ENCODE peak calls at places on chromosome 10, in seven cellular contexts. L, U, G, X, A, S and H are unnamed samples. For H3K27me3, the result is how much of the 10 kb centered on the place peaks cover.

GRCh38 chr10:84178387-84178697 is 4.7 kb downstream of the GPR15LG start:
- DNase-seq in L (no peak), U (no peak), G (no peak), X (no peak), A (no peak), S (no peak), H (no peak)

GRCh38 chr10:102175415-102175814 is 23.2 kb downstream of the NOLC1 start:
- DNase-seq in L (no peak), U (no peak), G (no peak), X (no peak), A (no peak), S (peak), H (no peak)

GRCh38 chr10:85043207-85043606 is 714.8 kb downstream of the CCSER2 start:
- DNase-seq in L (no peak), U (no peak), G (no peak), X (no peak), A (no peak), S (no peak), H (peak)

GRCh38 chr10:60737242-60737641 is 41.0 kb upstream of the CDK1 start:
- DNase-seq in L (no peak), U (no peak), G (no peak), X (no peak), A (no peak), S (no peak), H (no peak)

GRCh38 chr10:36172054-36172531 is 530.0 kb upstream of the FZD8 start:
- DNase-seq in L (no peak), U (no peak), G (no peak), X (no peak), A (no peak), S (peak), H (no peak)

GRCh38 chr10:47165711-47166404 is 134.1 kb upstream of the GDF10 start:
- DNase-seq in L (no peak), U (peak), G (no peak), X (peak), A (peak), S (peak), H (no peak)

GRCh38 chr10:129833988-129834387 is 130.1 kb downstream of the EBF3 start:
- DNase-seq in L (no peak), U (no peak), G (no peak), X (no peak), A (no peak), S (no peak), H (no peak)

GRCh38 chr10:95569368-95569767 is 8.2 kb upstream of the SORBS1 start:
- DNase-seq in L (no peak), U (no peak), G (no peak), X (no peak), A (no peak), S (no peak), H (no peak)

GRCh38 chr10:43827853-43828252 is 179.2 kb upstream of the ZNF32 start:
- DNase-seq in L (no peak), U (no peak), G (no peak), X (no peak), A (no peak), S (no peak), H (no peak)

DNA sequence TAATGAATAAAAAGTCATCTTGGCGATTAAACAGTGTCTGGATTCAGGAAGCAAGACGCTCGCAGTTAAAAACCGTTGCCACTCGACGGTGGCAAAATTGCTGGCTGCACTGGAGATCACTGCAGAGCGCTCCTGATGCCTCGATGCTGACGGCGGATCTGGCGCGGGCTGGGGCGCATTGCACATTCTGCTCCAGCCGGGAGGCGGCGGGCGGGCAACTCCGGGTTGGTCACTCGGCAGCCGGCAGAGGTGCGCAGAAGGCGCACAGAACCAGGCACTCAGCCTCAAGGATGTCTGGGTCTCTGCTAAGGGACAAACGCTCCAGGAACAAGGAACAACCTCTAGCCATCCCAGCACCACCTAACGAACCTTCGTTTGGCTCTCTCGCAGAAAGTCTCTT is 254.5 kb downstream of the OTUD1 start:
- DNase-seq in L (no peak), U (peak), G (no peak), X (no peak), A (no peak), S (peak), H (no peak)
- H3K27ac ChIP-seq in L (no peak), U (no peak), G (no peak), X (no peak), A (no peak), S (no peak), H (no peak)

GRCh38 chr10:32950457-32951109 is 7.4 kb downstream of the ITGB1 start:
- DNase-seq in L (no peak), U (no peak), G (no peak), X (no peak), A (no peak), S (no peak), H (no peak)
- H3K4me3 ChIP-seq in L (peak), U (no peak), G (no peak), X (no peak), A (no peak), S (no peak), H (no peak)

GRCh38 chr10:87545783-87546182 is 41.1 kb downstream of the MINPP1 start:
- DNase-seq in L (no peak), U (no peak), G (no peak), X (no peak), A (no peak), S (no peak), H (no peak)
- H3K27me3 ChIP-seq in L (under half), U (under half), G (under half), X (under half), A (under half), S (under half), H (under half)

DNA sequence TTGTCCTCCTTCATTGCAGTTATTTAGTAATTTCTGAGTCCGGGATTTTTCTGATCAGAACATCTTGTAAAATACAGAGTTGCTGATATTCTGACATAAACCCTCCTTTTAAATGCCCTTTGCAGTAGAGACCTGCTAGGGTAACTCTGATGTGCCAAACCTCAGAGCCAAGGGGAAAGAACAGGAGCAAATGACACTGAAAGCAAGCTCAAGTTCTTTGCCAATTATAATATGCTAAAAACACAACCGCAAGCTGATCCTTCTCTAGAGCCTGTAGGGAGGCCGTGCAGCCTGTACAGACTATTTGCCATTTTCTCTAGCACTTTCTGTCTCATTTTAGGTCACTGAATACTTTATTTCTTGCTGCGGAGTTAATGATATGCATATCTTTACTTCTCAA is 240.4 kb downstream of the CAMK1D start:
- DNase-seq in L (no peak), U (no peak), G (no peak), X (no peak), A (no peak), S (peak), H (no peak)
- H3K27ac ChIP-seq in L (no peak), U (no peak), G (no peak), X (no peak), A (peak), S (no peak), H (no peak)

GRCh38 chr10:116053910-116054309 is 219.1 kb downstream of the GFRA1 start:
- DNase-seq in L (no peak), U (no peak), G (no peak), X (no peak), A (no peak), S (no peak), H (peak)
- H3K4me3 ChIP-seq in L (no peak), U (no peak), G (no peak), X (no peak), A (no peak), S (no peak), H (no peak)

DNA sequence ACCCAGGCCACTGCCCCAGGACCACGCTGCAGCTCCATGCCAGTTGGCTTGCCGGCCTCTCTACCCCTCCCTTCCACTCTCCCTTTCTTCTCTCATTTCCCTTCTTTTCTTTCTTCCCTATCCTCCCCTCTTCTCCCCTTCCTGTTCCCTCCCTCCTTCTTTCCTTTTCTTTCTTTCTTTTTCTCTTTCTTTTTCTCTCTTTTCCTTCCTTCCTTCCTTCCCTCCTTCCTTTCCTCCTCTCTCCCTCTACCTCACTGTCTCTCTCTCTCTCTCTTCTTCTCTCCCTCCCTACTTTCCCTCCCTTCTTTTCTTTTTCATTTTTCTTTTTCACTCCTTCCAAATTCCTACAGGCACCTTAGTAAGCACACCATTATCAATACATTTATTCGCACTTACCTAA is 30.3 kb upstream of the R3HCC1L start:
- DNase-seq in L (no peak), U (no peak), G (no peak), X (no peak), A (no peak), S (no peak), H (no peak)
- H3K27me3 ChIP-seq in L (under half), U (under half), G (under half), X (under half), A (under half), S (under half), H (under half)

DNA sequence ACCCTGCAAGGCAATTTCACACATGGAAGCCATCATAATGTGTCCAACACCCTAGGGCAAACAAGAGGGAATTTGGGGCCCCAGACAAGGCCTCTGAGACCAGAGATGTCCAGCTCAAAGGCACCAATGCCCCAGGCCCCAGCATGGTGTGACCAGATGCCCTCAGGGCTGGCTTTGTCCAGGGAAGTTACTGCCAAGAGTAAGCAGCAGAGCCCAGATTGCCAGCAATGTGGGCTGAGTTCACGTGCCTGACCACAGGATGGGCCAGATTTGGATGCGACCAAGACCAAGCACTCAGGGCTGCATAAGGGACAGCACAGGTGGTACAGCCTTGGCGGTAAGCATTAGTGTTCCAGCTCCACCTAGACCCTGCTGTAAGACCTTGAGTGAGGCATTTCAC is 12.7 kb downstream of the MYOF start:
- DNase-seq in L (no peak), U (no peak), G (no peak), X (no peak), A (no peak), S (no peak), H (no peak)
- H3K27ac ChIP-seq in L (no peak), U (no peak), G (no peak), X (no peak), A (peak), S (peak), H (no peak)

DNA sequence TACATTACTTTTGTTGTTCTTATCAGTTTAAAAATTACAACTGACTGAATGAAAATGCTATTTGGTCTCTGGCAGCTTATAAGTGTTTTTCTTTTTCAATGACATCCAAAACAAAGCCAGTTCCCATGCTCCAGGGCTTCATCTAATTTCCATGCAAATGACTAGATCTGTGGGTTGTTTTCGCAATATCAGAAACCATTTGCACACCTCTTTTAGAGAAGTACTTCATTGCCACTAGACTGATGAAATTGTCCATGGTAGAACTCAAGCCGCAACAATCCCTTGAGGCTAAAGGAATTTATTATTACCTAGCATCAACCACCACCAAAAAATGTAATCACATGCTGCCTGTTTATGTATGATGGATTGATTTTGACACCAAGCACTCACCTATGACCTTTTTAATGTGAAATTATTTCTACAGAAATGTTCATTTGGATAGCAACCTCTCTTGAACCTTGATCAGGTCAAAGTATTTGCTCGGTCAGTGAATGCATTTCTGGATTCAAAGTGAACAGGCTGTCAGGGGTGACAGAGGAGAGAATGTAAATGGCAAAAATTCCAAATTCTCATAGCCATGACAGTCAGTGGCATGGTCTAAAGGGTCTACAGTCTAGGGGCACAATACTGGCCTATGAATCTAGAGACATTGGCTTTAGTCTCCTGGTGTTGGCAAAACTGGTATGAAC is 769.3 kb downstream of the SORCS1 start:
- DNase-seq in L (no peak), U (no peak), G (no peak), X (no peak), A (no peak), S (no peak), H (no peak)
- H3K4me3 ChIP-seq in L (no peak), U (no peak), G (no peak), X (no peak), A (no peak), S (no peak), H (no peak)

DNA sequence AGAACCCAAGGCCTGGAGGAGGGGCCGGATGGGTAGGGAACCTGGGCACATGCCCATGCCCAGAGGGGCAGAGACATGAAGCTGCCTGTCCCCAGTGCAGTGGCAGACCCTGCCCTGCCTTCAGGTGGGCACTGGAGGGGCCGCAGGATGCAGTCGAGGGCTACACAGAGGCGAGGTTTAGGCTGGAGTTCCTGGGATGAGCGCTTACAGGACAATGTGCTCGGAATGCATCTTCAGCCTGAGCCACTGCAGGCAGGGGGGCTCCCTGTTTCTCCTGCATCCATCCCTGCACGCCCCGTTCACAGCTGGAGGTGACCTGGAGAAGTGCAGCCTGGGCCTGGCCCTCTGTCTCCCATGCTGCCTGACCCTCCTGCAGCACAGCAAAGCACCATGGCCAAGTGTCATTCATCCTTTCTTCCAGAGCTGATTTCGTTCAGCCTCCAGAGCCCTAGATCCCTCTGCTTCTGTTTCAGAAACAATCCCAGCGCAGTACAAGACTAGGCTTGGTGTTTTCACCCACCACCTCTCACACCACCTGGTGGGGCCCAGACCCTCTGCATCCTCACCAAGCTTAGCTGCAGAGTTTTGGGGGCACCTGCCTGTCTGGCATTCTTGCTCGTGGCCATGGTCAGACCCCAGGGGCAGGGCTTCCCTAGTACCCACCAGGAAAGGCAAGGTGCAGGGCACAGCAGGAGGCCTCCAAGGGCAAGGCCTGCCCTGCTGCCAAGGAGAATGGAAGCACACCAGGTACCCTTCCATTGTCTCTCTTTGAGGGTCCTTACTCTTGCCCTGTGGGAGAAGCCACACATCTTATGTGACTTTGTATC is 311.9 kb downstream of the TCERG1L start:
- DNase-seq in L (no peak), U (no peak), G (no peak), X (no peak), A (no peak), S (no peak), H (no peak)
- H3K27me3 ChIP-seq in L (under half), U (under half), G (under half), X (under half), A (under half), S (under half), H (under half)